ENCODE peak calls at places on chromosome 14, in five cellular contexts. H is HEK293T, I is HepG2, T is H1, S is GM12878. D is an unnamed sample.

GRCh38 chr14:60561845-60562746 is 53.1 kb downstream of the SIX6 start:
- DNase-seq in H (peak; percentile 69), I (peak; percentile 45), T (peak; percentile 53), S (peak; percentile 19), D (peak; percentile 74)

GRCh38 chr14:30223966-30224365 is 296.3 kb upstream of the PRKD1 start:
- DNase-seq in T (no peak), S (no peak), I (no peak), H (no peak), D (no peak)

GRCh38 chr14:53695692-53696091 is 260.9 kb downstream of the BMP4 start:
- DNase-seq in T (no peak), S (no peak), H (no peak), I (no peak), D (no peak)

GRCh38 chr14:73365727-73366126 is 92.6 kb downstream of the NUMB start:
- DNase-seq in I (peak; percentile 76), H (no peak), T (no peak), S (no peak), D (no peak)

GRCh38 chr14:81303258-81303935 is 82.6 kb upstream of the GTF2A1 start:
- DNase-seq in I (peak; percentile 98), H (no peak), S (peak; percentile 41), T (no peak), D (no peak)

GRCh38 chr14:20848316-20848954 is 42.8 kb upstream of the RNASE3 start:
- DNase-seq in S (no peak), H (no peak), T (no peak), I (no peak), D (no peak)

GRCh38 chr14:63922696-63923421 is 70.1 kb downstream of the SYNE2 start:
- DNase-seq in I (peak; percentile 88), S (no peak), T (no peak), H (no peak), D (no peak)

GRCh38 chr14:24095196-24096068 is 1.3 kb downstream of the PCK2 start:
- DNase-seq in T (no peak), S (peak; percentile 92), I (peak; percentile 100), H (peak; percentile 25), D (no peak)

GRCh38 chr14:39558525-39558924 is 126.3 kb upstream of the FBXO33 start:
- DNase-seq in T (no peak), S (no peak), H (no peak), I (no peak), D (no peak)

GRCh38 chr14:29892327-29892726 is 35.3 kb downstream of the PRKD1 start:
- DNase-seq in H (no peak), S (no peak), T (no peak), I (no peak), D (no peak)

DNA sequence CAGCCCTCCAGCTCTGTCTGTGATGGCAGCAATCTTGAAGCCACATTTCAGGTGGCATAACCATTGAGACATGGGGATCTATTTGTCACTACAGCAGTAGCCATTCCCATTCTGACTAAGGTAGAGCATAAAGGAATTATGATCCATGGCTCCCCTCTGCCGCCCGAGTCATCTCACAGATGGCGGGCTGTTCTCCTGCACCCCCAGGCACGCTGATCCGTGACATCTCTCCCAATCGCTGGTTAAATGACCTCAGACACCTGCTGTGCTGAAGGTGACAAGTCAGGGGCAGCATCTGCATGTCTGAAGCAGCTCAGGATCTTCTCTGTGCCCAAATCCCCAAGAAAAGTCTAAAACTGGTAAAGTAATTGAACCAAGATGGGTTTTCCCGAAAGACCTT is 124.3 kb downstream of the ZFP36L1 start:
- DNase-seq in I (no peak), S (no peak), H (no peak), T (no peak), D (no peak)
- TF ChIP-seq SUZ12 in I (no peak), S (no peak), H (no peak), T (no peak), D (no peak)

GRCh38 chr14:104883681-104884361 is 18.8 kb downstream of the CEP170B start:
- DNase-seq in H (no peak), S (no peak), I (no peak), T (no peak), D (no peak)
- TF ChIP-seq SUZ12 in H (no peak), S (no peak), I (no peak), T (no peak), D (no peak)

GRCh38 chr14:103122578-103123127 is 608 bp upstream of the TNFAIP2 start:
- DNase-seq in S (no peak), T (no peak), I (no peak), H (no peak), D (no peak)

GRCh38 chr14:103124501-103125001 is 1.3 kb downstream of the TNFAIP2 start:
- DNase-seq in H (no peak), T (no peak), I (no peak), S (no peak), D (no peak)

GRCh38 chr14:103123128-103123633 is at the start of gene TNFAIP2:
- DNase-seq in S (no peak), I (no peak), H (no peak), T (no peak), D (no peak)

GRCh38 chr14:103125098-103126070 is 2.1 kb downstream of the TNFAIP2 start:
- DNase-seq in S (no peak), I (no peak), T (no peak), H (no peak), D (no peak)

GRCh38 chr14:103123634-103124500 is 606 bp downstream of the TNFAIP2 start:
- DNase-seq in I (no peak), S (no peak), H (no peak), T (no peak), D (no peak)
- TF ChIP-seq SUZ12 in I (no peak), S (no peak), H (no peak), T (no peak), D (no peak)

DNA sequence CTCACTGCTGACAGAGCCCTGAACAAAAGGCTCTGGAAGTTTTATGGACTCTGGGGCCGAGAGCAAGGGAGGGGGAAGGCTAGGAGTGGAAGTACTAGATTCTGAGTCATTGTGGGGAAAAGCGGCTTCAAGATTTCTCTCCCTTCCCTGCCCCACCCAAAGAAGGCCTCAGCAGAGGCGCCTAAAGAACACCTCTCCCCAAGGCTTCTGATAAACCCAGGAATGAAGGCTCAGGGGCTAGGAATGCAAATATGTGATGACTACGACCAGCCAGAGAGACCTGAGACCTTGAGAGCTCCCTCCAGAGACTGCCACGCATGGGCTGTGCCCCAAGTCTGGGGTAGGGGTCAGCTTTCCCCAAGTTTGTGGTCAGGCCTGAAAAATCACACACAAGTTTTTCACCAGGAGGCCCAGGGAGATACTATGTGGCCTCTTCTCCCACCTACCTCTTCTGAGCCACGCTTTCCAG is 130.7 kb upstream of the HIF1A start:
- DNase-seq in H (no peak), T (no peak), S (no peak), I (peak; percentile 44), D (no peak)
- TF ChIP-seq SUZ12 in H (no peak), T (no peak), S (no peak), I (no peak), D (no peak)

GRCh38 chr14:100129161-100129589 is 30.3 kb downstream of the DEGS2 start:
- DNase-seq in T (no peak), H (no peak), I (no peak), S (no peak), D (no peak)

GRCh38 chr14:100127853-100128455 is 31.5 kb downstream of the DEGS2 start:
- DNase-seq in I (no peak), H (no peak), S (no peak), T (no peak), D (no peak)

GRCh38 chr14:100130471-100130870 is 29.0 kb downstream of the DEGS2 start:
- DNase-seq in T (no peak), S (no peak), I (no peak), H (no peak), D (no peak)

GRCh38 chr14:100126401-100126800 is 33.0 kb downstream of the DEGS2 start:
- DNase-seq in H (no peak), T (no peak), S (no peak), I (no peak), D (no peak)

GRCh38 chr14:100128688-100129087 is 30.8 kb downstream of the DEGS2 start:
- DNase-seq in H (no peak), S (no peak), T (no peak), I (no peak), D (no peak)
- TF ChIP-seq SUZ12 in H (no peak), S (no peak), T (no peak), I (no peak), D (no peak)

GRCh38 chr14:70436867-70437266 is 15.1 kb upstream of the ADAM21 start:
- DNase-seq in T (no peak), S (no peak), H (no peak), I (no peak), D (no peak)
- TF ChIP-seq SUZ12 in T (no peak), S (no peak), H (no peak), I (no peak), D (no peak)

GRCh38 chr14:102180248-102180998 is 40.7 kb downstream of the WDR20 start:
- DNase-seq in H (no peak), S (no peak), I (no peak), T (no peak), D (no peak)
- TF ChIP-seq SUZ12 in H (no peak), S (no peak), I (no peak), T (no peak), D (no peak)